ENCODE peak calls at places on chromosome 4, in eight cellular contexts. One of them, this sample, is unnamed.

GRCh38 chr4:12409507-12410190 is 981.0 kb upstream of the HS3ST1 start:
- DNase-seq in endodermal cell: no peak
- DNase-seq in AG10803: no peak
- DNase-seq in activated B cell treated with CpG ODN at 0.5 μM for 24 hours: no peak
- DNase-seq in foreskin fibroblast: no peak
- DNase-seq in GM12864: no peak
- DNase-seq in neural progenitor cell: no peak
- DNase-seq in cardiac fibroblast: peak
- DNase-seq in this sample: no peak

GRCh38 chr4:2406406-2406805 is 12.0 kb downstream of the ZFYVE28 start:
- DNase-seq in AG10803: no peak
- DNase-seq in activated B cell treated with CpG ODN at 0.5 μM for 24 hours: no peak
- DNase-seq in GM12864: no peak
- DNase-seq in neural progenitor cell: peak
- DNase-seq in cardiac fibroblast: no peak
- DNase-seq in endodermal cell: peak
- DNase-seq in foreskin fibroblast: no peak
- DNase-seq in this sample: no peak

GRCh38 chr4:128871948-128872347 is 62.4 kb downstream of the JADE1 start:
- DNase-seq in endodermal cell: no peak
- DNase-seq in foreskin fibroblast: peak
- DNase-seq in GM12864: no peak
- DNase-seq in neural progenitor cell: no peak
- DNase-seq in AG10803: peak
- DNase-seq in activated B cell treated with CpG ODN at 0.5 μM for 24 hours: no peak
- DNase-seq in cardiac fibroblast: peak
- DNase-seq in this sample: no peak

GRCh38 chr4:38523524-38524448 is 140.2 kb upstream of the KLF3 start:
- DNase-seq in neural progenitor cell: no peak
- DNase-seq in cardiac fibroblast: no peak
- DNase-seq in GM12864: peak
- DNase-seq in foreskin fibroblast: no peak
- DNase-seq in AG10803: no peak
- DNase-seq in endodermal cell: no peak
- DNase-seq in activated B cell treated with CpG ODN at 0.5 μM for 24 hours: no peak
- DNase-seq in this sample: peak

GRCh38 chr4:38672247-38673071 is 8.5 kb downstream of the KLF3 start:
- DNase-seq in AG10803: no peak
- DNase-seq in cardiac fibroblast: no peak
- DNase-seq in endodermal cell: peak
- DNase-seq in activated B cell treated with CpG ODN at 0.5 μM for 24 hours: no peak
- DNase-seq in GM12864: no peak
- DNase-seq in neural progenitor cell: peak
- DNase-seq in foreskin fibroblast: no peak
- DNase-seq in this sample: no peak

GRCh38 chr4:87896020-87896621 is 63.4 kb downstream of the MEPE start:
- DNase-seq in GM12864: no peak
- DNase-seq in activated B cell treated with CpG ODN at 0.5 μM for 24 hours: no peak
- DNase-seq in AG10803: peak
- DNase-seq in foreskin fibroblast: peak
- DNase-seq in endodermal cell: peak
- DNase-seq in cardiac fibroblast: peak
- DNase-seq in neural progenitor cell: no peak
- DNase-seq in this sample: peak

GRCh38 chr4:125390727-125391126 is 76.0 kb downstream of the FAT4 start:
- DNase-seq in endodermal cell: no peak
- DNase-seq in AG10803: peak
- DNase-seq in cardiac fibroblast: no peak
- DNase-seq in activated B cell treated with CpG ODN at 0.5 μM for 24 hours: no peak
- DNase-seq in foreskin fibroblast: no peak
- DNase-seq in neural progenitor cell: no peak
- DNase-seq in GM12864: no peak
- DNase-seq in this sample: no peak

GRCh38 chr4:1072830-1073446 is 40.4 kb downstream of the RNF212 start:
- DNase-seq in endodermal cell: peak
- DNase-seq in activated B cell treated with CpG ODN at 0.5 μM for 24 hours: no peak
- DNase-seq in AG10803: peak
- DNase-seq in foreskin fibroblast: peak
- DNase-seq in neural progenitor cell: peak
- DNase-seq in cardiac fibroblast: peak
- DNase-seq in GM12864: peak
- DNase-seq in this sample: peak

GRCh38 chr4:2125023-2125422 is 65.9 kb downstream of the NAT8L start:
- DNase-seq in cardiac fibroblast: no peak
- DNase-seq in GM12864: no peak
- DNase-seq in AG10803: no peak
- DNase-seq in activated B cell treated with CpG ODN at 0.5 μM for 24 hours: no peak
- DNase-seq in foreskin fibroblast: no peak
- DNase-seq in endodermal cell: no peak
- DNase-seq in neural progenitor cell: no peak
- DNase-seq in this sample: no peak

GRCh38 chr4:183637461-183637860 is 21.5 kb downstream of the RWDD4 start:
- DNase-seq in foreskin fibroblast: no peak
- DNase-seq in activated B cell treated with CpG ODN at 0.5 μM for 24 hours: no peak
- DNase-seq in endodermal cell: no peak
- DNase-seq in cardiac fibroblast: no peak
- DNase-seq in GM12864: no peak
- DNase-seq in neural progenitor cell: no peak
- DNase-seq in AG10803: peak
- DNase-seq in this sample: no peak

GRCh38 chr4:74308215-74308614 is at the start of gene EPGN:
- DNase-seq in AG10803: peak
- DNase-seq in neural progenitor cell: no peak
- DNase-seq in GM12864: no peak
- DNase-seq in foreskin fibroblast: peak
- DNase-seq in endodermal cell: no peak
- DNase-seq in cardiac fibroblast: peak
- DNase-seq in activated B cell treated with CpG ODN at 0.5 μM for 24 hours: no peak
- DNase-seq in this sample: no peak

GRCh38 chr4:61068745-61069144 is 131.4 kb upstream of the ADGRL3 start:
- DNase-seq in neural progenitor cell: no peak
- DNase-seq in activated B cell treated with CpG ODN at 0.5 μM for 24 hours: no peak
- DNase-seq in cardiac fibroblast: peak
- DNase-seq in endodermal cell: no peak
- DNase-seq in AG10803: no peak
- DNase-seq in foreskin fibroblast: no peak
- DNase-seq in GM12864: no peak
- DNase-seq in this sample: no peak

GRCh38 chr4:145988628-145989027 is 50.0 kb upstream of the ZNF827 start:
- DNase-seq in AG10803: no peak
- DNase-seq in activated B cell treated with CpG ODN at 0.5 μM for 24 hours: no peak
- DNase-seq in neural progenitor cell: no peak
- DNase-seq in GM12864: no peak
- DNase-seq in foreskin fibroblast: no peak
- DNase-seq in cardiac fibroblast: no peak
- DNase-seq in endodermal cell: no peak
- DNase-seq in this sample: no peak

GRCh38 chr4:142883433-142883832 is 37.3 kb upstream of the INPP4B start:
- DNase-seq in endodermal cell: peak
- DNase-seq in foreskin fibroblast: no peak
- DNase-seq in GM12864: no peak
- DNase-seq in activated B cell treated with CpG ODN at 0.5 μM for 24 hours: no peak
- DNase-seq in cardiac fibroblast: peak
- DNase-seq in neural progenitor cell: peak
- DNase-seq in AG10803: no peak
- DNase-seq in this sample: no peak

GRCh38 chr4:159764343-159764952 is 661.6 kb downstream of the RAPGEF2 start:
- DNase-seq in activated B cell treated with CpG ODN at 0.5 μM for 24 hours: no peak
- DNase-seq in cardiac fibroblast: peak
- DNase-seq in GM12864: peak
- DNase-seq in endodermal cell: peak
- DNase-seq in AG10803: peak
- DNase-seq in neural progenitor cell: peak
- DNase-seq in foreskin fibroblast: no peak
- DNase-seq in this sample: no peak

GRCh38 chr4:75598390-75598789 is 31.9 kb downstream of the CDKL2 start:
- DNase-seq in AG10803: peak
- DNase-seq in neural progenitor cell: no peak
- DNase-seq in activated B cell treated with CpG ODN at 0.5 μM for 24 hours: no peak
- DNase-seq in endodermal cell: no peak
- DNase-seq in foreskin fibroblast: no peak
- DNase-seq in cardiac fibroblast: peak
- DNase-seq in GM12864: no peak
- DNase-seq in this sample: no peak

GRCh38 chr4:153905231-153905630 is 116.3 kb upstream of the SFRP2 start:
- DNase-seq in cardiac fibroblast: no peak
- DNase-seq in foreskin fibroblast: no peak
- DNase-seq in GM12864: no peak
- DNase-seq in endodermal cell: no peak
- DNase-seq in AG10803: no peak
- DNase-seq in activated B cell treated with CpG ODN at 0.5 μM for 24 hours: no peak
- DNase-seq in neural progenitor cell: no peak
- DNase-seq in this sample: no peak

GRCh38 chr4:21976166-21976565 is 27.6 kb upstream of the KCNIP4 start:
- DNase-seq in neural progenitor cell: no peak
- DNase-seq in GM12864: no peak
- DNase-seq in AG10803: no peak
- DNase-seq in foreskin fibroblast: no peak
- DNase-seq in cardiac fibroblast: no peak
- DNase-seq in activated B cell treated with CpG ODN at 0.5 μM for 24 hours: no peak
- DNase-seq in endodermal cell: no peak
- DNase-seq in this sample: no peak

GRCh38 chr4:22237155-22237751 is 278.6 kb downstream of the ADGRA3 start:
- DNase-seq in endodermal cell: peak
- DNase-seq in cardiac fibroblast: no peak
- DNase-seq in GM12864: no peak
- DNase-seq in neural progenitor cell: peak
- DNase-seq in foreskin fibroblast: no peak
- DNase-seq in AG10803: no peak
- DNase-seq in activated B cell treated with CpG ODN at 0.5 μM for 24 hours: no peak
- DNase-seq in this sample: no peak

GRCh38 chr4:1202526-1203378 is 30.4 kb upstream of the SPON2 start:
- DNase-seq in neural progenitor cell: no peak
- DNase-seq in foreskin fibroblast: no peak
- DNase-seq in endodermal cell: peak
- DNase-seq in GM12864: no peak
- DNase-seq in cardiac fibroblast: no peak
- DNase-seq in AG10803: no peak
- DNase-seq in activated B cell treated with CpG ODN at 0.5 μM for 24 hours: peak
- DNase-seq in this sample: peak

GRCh38 chr4:179509489-179509888 is 2067.3 kb upstream of the AGA start:
- DNase-seq in activated B cell treated with CpG ODN at 0.5 μM for 24 hours: no peak
- DNase-seq in cardiac fibroblast: no peak
- DNase-seq in GM12864: no peak
- DNase-seq in neural progenitor cell: no peak
- DNase-seq in endodermal cell: no peak
- DNase-seq in foreskin fibroblast: no peak
- DNase-seq in AG10803: no peak
- DNase-seq in this sample: no peak

GRCh38 chr4:189511581-189511980 is 429.1 kb upstream of the FRG1 start:
- DNase-seq in endodermal cell: no peak
- DNase-seq in foreskin fibroblast: no peak
- DNase-seq in cardiac fibroblast: no peak
- DNase-seq in activated B cell treated with CpG ODN at 0.5 μM for 24 hours: no peak
- DNase-seq in GM12864: no peak
- DNase-seq in AG10803: no peak
- DNase-seq in neural progenitor cell: no peak
- DNase-seq in this sample: no peak

GRCh38 chr4:35229021-35229420 is 1015.3 kb downstream of the ARAP2 start:
- DNase-seq in neural progenitor cell: no peak
- DNase-seq in endodermal cell: no peak
- DNase-seq in activated B cell treated with CpG ODN at 0.5 μM for 24 hours: no peak
- DNase-seq in cardiac fibroblast: no peak
- DNase-seq in GM12864: no peak
- DNase-seq in AG10803: no peak
- DNase-seq in foreskin fibroblast: no peak
- DNase-seq in this sample: no peak
- TF ChIP-seq CTCF in neural progenitor cell: no peak
- TF ChIP-seq CTCF in endodermal cell: no peak
- TF ChIP-seq CTCF in activated B cell treated with CpG ODN at 0.5 μM for 24 hours: no peak
- TF ChIP-seq CTCF in cardiac fibroblast: no peak
- TF ChIP-seq CTCF in GM12864: no peak
- TF ChIP-seq CTCF in AG10803: no peak
- TF ChIP-seq CTCF in foreskin fibroblast: no peak
- TF ChIP-seq CTCF in this sample: no peak

DNA sequence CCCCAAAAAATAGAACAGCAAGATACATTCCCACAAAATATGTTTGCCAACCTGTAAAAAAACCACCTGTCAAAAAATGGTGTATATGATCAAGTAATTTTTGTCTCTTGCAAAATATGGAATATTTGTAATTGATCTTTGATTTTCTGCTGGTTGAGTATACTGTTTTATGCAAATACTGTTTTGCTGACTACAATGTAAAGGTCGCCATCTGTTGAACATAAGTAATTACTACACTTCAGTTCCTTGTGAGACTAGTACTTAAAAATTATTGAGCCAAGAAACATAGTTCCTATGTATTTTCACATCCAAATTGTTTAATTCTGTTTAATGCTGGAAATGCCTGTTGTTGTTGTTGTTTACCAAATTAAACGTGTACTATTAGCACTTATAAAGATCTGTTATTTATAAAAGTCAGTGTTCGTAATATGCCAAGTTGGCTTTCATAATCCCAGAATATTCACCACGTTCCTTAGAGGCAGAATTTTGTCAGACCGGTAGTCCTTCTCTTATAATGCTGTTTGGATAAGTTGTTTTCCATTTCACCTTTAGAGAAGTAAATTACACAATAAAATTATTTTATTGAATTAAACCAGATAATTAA is 144.2 kb downstream of the PDLIM5 start:
- DNase-seq in AG10803: peak
- DNase-seq in neural progenitor cell: peak
- DNase-seq in foreskin fibroblast: peak
- DNase-seq in activated B cell treated with CpG ODN at 0.5 μM for 24 hours: no peak
- DNase-seq in cardiac fibroblast: peak
- DNase-seq in endodermal cell: no peak
- DNase-seq in GM12864: peak
- DNase-seq in this sample: no peak
- TF ChIP-seq CTCF in AG10803: peak
- TF ChIP-seq CTCF in neural progenitor cell: peak
- TF ChIP-seq CTCF in foreskin fibroblast: peak
- TF ChIP-seq CTCF in activated B cell treated with CpG ODN at 0.5 μM for 24 hours: peak
- TF ChIP-seq CTCF in cardiac fibroblast: peak
- TF ChIP-seq CTCF in endodermal cell: peak
- TF ChIP-seq CTCF in GM12864: peak
- TF ChIP-seq CTCF in this sample: peak

GRCh38 chr4:150094676-150095075 is 16.4 kb downstream of the DCLK2 start:
- DNase-seq in cardiac fibroblast: no peak
- DNase-seq in neural progenitor cell: no peak
- DNase-seq in activated B cell treated with CpG ODN at 0.5 μM for 24 hours: no peak
- DNase-seq in foreskin fibroblast: no peak
- DNase-seq in endodermal cell: no peak
- DNase-seq in GM12864: no peak
- DNase-seq in AG10803: no peak
- DNase-seq in this sample: no peak
- TF ChIP-seq CTCF in cardiac fibroblast: no peak
- TF ChIP-seq CTCF in neural progenitor cell: no peak
- TF ChIP-seq CTCF in activated B cell treated with CpG ODN at 0.5 μM for 24 hours: no peak
- TF ChIP-seq CTCF in foreskin fibroblast: no peak
- TF ChIP-seq CTCF in endodermal cell: no peak
- TF ChIP-seq CTCF in GM12864: no peak
- TF ChIP-seq CTCF in AG10803: no peak
- TF ChIP-seq CTCF in this sample: no peak

DNA sequence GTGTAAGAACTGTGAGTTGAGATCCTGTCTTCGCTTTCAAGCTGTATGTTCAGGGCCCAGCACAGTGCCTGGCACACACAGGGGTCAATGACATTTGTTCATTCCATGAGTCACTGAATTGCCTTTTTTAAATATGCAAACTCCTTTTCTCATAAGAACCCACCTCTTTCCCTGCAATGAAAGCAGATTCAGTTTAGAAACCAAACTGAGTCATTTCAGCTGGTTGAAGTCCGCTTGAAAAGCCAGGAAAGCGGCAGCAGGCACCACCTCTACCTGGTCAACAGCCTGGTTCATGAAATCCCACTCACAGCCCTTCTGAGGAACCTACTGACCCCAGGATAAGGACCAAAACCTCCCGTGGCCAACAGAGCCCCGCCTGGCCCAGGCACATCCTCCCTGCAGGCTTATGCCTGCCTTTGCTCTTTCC is 4.5 kb upstream of the C1QTNF7 start:
- DNase-seq in endodermal cell: no peak
- DNase-seq in GM12864: no peak
- DNase-seq in AG10803: no peak
- DNase-seq in foreskin fibroblast: no peak
- DNase-seq in neural progenitor cell: no peak
- DNase-seq in cardiac fibroblast: no peak
- DNase-seq in activated B cell treated with CpG ODN at 0.5 μM for 24 hours: no peak
- DNase-seq in this sample: no peak
- TF ChIP-seq CTCF in endodermal cell: no peak
- TF ChIP-seq CTCF in GM12864: no peak
- TF ChIP-seq CTCF in AG10803: no peak
- TF ChIP-seq CTCF in foreskin fibroblast: no peak
- TF ChIP-seq CTCF in neural progenitor cell: no peak
- TF ChIP-seq CTCF in cardiac fibroblast: no peak
- TF ChIP-seq CTCF in activated B cell treated with CpG ODN at 0.5 μM for 24 hours: no peak
- TF ChIP-seq CTCF in this sample: no peak